ENCODE peak calls at places on chromosomes 1 and 21, in six cellular contexts. One of them, this sample, is unnamed.

GRCh38 chr1:224185208-224185607 is 2.2 kb downstream of the DEGS1 start:
- DNase-seq in Ammon's horn: no peak
- DNase-seq in smooth muscle cell of the brain vasculature: no peak
- DNase-seq in progenitor cell of endocrine pancreas: no peak
- DNase-seq in amygdala: no peak
- DNase-seq in IMR-90: no peak
- DNase-seq in this sample: no peak

GRCh38 chr1:151196292-151196800 is 2.0 kb upstream of the PIP5K1A start:
- DNase-seq in Ammon's horn: peak
- DNase-seq in smooth muscle cell of the brain vasculature: peak
- DNase-seq in progenitor cell of endocrine pancreas: no peak
- DNase-seq in amygdala: peak
- DNase-seq in IMR-90: peak
- DNase-seq in this sample: peak

GRCh38 chr1:12244078-12244477 is 14.2 kb downstream of the VPS13D start:
- DNase-seq in Ammon's horn: no peak
- DNase-seq in smooth muscle cell of the brain vasculature: no peak
- DNase-seq in progenitor cell of endocrine pancreas: no peak
- DNase-seq in amygdala: no peak
- DNase-seq in IMR-90: no peak
- DNase-seq in this sample: peak

GRCh38 chr1:9960705-9961562 is 17.7 kb downstream of the NMNAT1 start:
- DNase-seq in Ammon's horn: no peak
- DNase-seq in smooth muscle cell of the brain vasculature: no peak
- DNase-seq in progenitor cell of endocrine pancreas: no peak
- DNase-seq in amygdala: no peak
- DNase-seq in IMR-90: no peak
- DNase-seq in this sample: peak

GRCh38 chr1:214753236-214753852 is 150.3 kb downstream of the CENPF start:
- DNase-seq in Ammon's horn: no peak
- DNase-seq in smooth muscle cell of the brain vasculature: no peak
- DNase-seq in progenitor cell of endocrine pancreas: no peak
- DNase-seq in amygdala: no peak
- DNase-seq in IMR-90: no peak
- DNase-seq in this sample: no peak

GRCh38 chr1:154765970-154766369 is 104.1 kb downstream of the KCNN3 start:
- DNase-seq in Ammon's horn: peak
- DNase-seq in smooth muscle cell of the brain vasculature: no peak
- DNase-seq in progenitor cell of endocrine pancreas: no peak
- DNase-seq in amygdala: no peak
- DNase-seq in IMR-90: peak
- DNase-seq in this sample: peak

GRCh38 chr1:183023146-183023600 is at the start of gene LAMC1:
- DNase-seq in Ammon's horn: peak
- DNase-seq in smooth muscle cell of the brain vasculature: no peak
- DNase-seq in progenitor cell of endocrine pancreas: peak
- DNase-seq in amygdala: peak
- DNase-seq in IMR-90: peak
- DNase-seq in this sample: peak

GRCh38 chr1:9078035-9078948 is 8.9 kb upstream of the SLC2A5 start:
- DNase-seq in Ammon's horn: no peak
- DNase-seq in smooth muscle cell of the brain vasculature: no peak
- DNase-seq in progenitor cell of endocrine pancreas: no peak
- DNase-seq in amygdala: no peak
- DNase-seq in IMR-90: peak
- DNase-seq in this sample: peak

GRCh38 chr21:37993071-37993470 is 76.8 kb upstream of the KCNJ6 start:
- DNase-seq in Ammon's horn: no peak
- DNase-seq in smooth muscle cell of the brain vasculature: no peak
- DNase-seq in progenitor cell of endocrine pancreas: no peak
- DNase-seq in amygdala: no peak
- DNase-seq in IMR-90: no peak
- DNase-seq in this sample: no peak

GRCh38 chr1:39133340-39133684 is 71.2 kb upstream of the MACF1 start:
- DNase-seq in Ammon's horn: no peak
- DNase-seq in smooth muscle cell of the brain vasculature: no peak
- DNase-seq in progenitor cell of endocrine pancreas: no peak
- DNase-seq in amygdala: no peak
- DNase-seq in IMR-90: no peak
- DNase-seq in this sample: no peak

GRCh38 chr1:5619469-5619868 is 372.8 kb downstream of the NPHP4 start:
- DNase-seq in Ammon's horn: no peak
- DNase-seq in smooth muscle cell of the brain vasculature: no peak
- DNase-seq in progenitor cell of endocrine pancreas: no peak
- DNase-seq in amygdala: no peak
- DNase-seq in IMR-90: no peak
- DNase-seq in this sample: no peak

GRCh38 chr1:24867064-24867870 is 62.8 kb downstream of the RUNX3 start:
- DNase-seq in Ammon's horn: no peak
- DNase-seq in smooth muscle cell of the brain vasculature: no peak
- DNase-seq in progenitor cell of endocrine pancreas: no peak
- DNase-seq in amygdala: no peak
- DNase-seq in IMR-90: no peak
- DNase-seq in this sample: no peak

GRCh38 chr1:2463396-2463795 is 12.7 kb upstream of the PLCH2 start:
- DNase-seq in Ammon's horn: no peak
- DNase-seq in smooth muscle cell of the brain vasculature: no peak
- DNase-seq in progenitor cell of endocrine pancreas: no peak
- DNase-seq in amygdala: no peak
- DNase-seq in IMR-90: peak
- DNase-seq in this sample: peak

GRCh38 chr1:93591833-93592635 is 89.6 kb downstream of the BCAR3 start:
- DNase-seq in Ammon's horn: no peak
- DNase-seq in smooth muscle cell of the brain vasculature: no peak
- DNase-seq in progenitor cell of endocrine pancreas: peak
- DNase-seq in amygdala: no peak
- DNase-seq in IMR-90: no peak
- DNase-seq in this sample: no peak

GRCh38 chr1:211738096-211738708 is 62.8 kb upstream of the NEK2 start:
- DNase-seq in Ammon's horn: no peak
- DNase-seq in smooth muscle cell of the brain vasculature: no peak
- DNase-seq in progenitor cell of endocrine pancreas: no peak
- DNase-seq in amygdala: no peak
- DNase-seq in IMR-90: no peak
- DNase-seq in this sample: no peak

GRCh38 chr1:90959352-90960206 is 62.3 kb downstream of the ZNF644 start:
- DNase-seq in Ammon's horn: no peak
- DNase-seq in smooth muscle cell of the brain vasculature: no peak
- DNase-seq in progenitor cell of endocrine pancreas: no peak
- DNase-seq in amygdala: no peak
- DNase-seq in IMR-90: peak
- DNase-seq in this sample: peak

GRCh38 chr1:93694833-93695232 is 13.2 kb upstream of the BCAR3 start:
- DNase-seq in Ammon's horn: no peak
- DNase-seq in smooth muscle cell of the brain vasculature: no peak
- DNase-seq in progenitor cell of endocrine pancreas: no peak
- DNase-seq in amygdala: no peak
- DNase-seq in IMR-90: no peak
- DNase-seq in this sample: no peak

GRCh38 chr1:224499204-224499603 is 64.6 kb upstream of the WDR26 start:
- DNase-seq in Ammon's horn: no peak
- DNase-seq in smooth muscle cell of the brain vasculature: no peak
- DNase-seq in progenitor cell of endocrine pancreas: no peak
- DNase-seq in amygdala: no peak
- DNase-seq in IMR-90: no peak
- DNase-seq in this sample: no peak